ENCODE peak calls at places on chromosomes 1 and 21, in seven cellular contexts. One of them, this sample, is unnamed.

GRCh38 chr1:198794498-198794897 is 155.7 kb downstream of the PTPRC start:
- DNase-seq in GM04504: peak; percentile 24
- DNase-seq in H54: no peak
- DNase-seq in globus pallidus: no peak
- DNase-seq in ELR: peak; percentile 73
- DNase-seq in neural crest cell: no peak
- DNase-seq in Caki2: no peak
- DNase-seq in this sample: no peak

GRCh38 chr1:91098299-91098901 is 76.6 kb upstream of the ZNF644 start:
- DNase-seq in GM04504: no peak
- DNase-seq in H54: peak; percentile 22
- DNase-seq in globus pallidus: no peak
- DNase-seq in ELR: peak; percentile 82
- DNase-seq in neural crest cell: no peak
- DNase-seq in Caki2: no peak
- DNase-seq in this sample: no peak

GRCh38 chr1:43199093-43199726 is 27.1 kb downstream of the CFAP57 start:
- DNase-seq in GM04504: no peak
- DNase-seq in H54: no peak
- DNase-seq in globus pallidus: no peak
- DNase-seq in ELR: no peak
- DNase-seq in neural crest cell: no peak
- DNase-seq in Caki2: no peak
- DNase-seq in this sample: no peak

GRCh38 chr1:33586795-33587194 is 114.3 kb downstream of the ZSCAN20 start:
- DNase-seq in GM04504: no peak
- DNase-seq in H54: no peak
- DNase-seq in globus pallidus: no peak
- DNase-seq in ELR: no peak
- DNase-seq in neural crest cell: no peak
- DNase-seq in Caki2: no peak
- DNase-seq in this sample: no peak

GRCh38 chr1:38308780-38309179 is 262.2 kb upstream of the POU3F1 start:
- DNase-seq in GM04504: no peak
- DNase-seq in H54: no peak
- DNase-seq in globus pallidus: no peak
- DNase-seq in ELR: peak; percentile 15
- DNase-seq in neural crest cell: no peak
- DNase-seq in Caki2: no peak
- DNase-seq in this sample: no peak

GRCh38 chr1:8862528-8862927 is 16.0 kb downstream of the ENO1 start:
- DNase-seq in GM04504: no peak
- DNase-seq in H54: no peak
- DNase-seq in globus pallidus: no peak
- DNase-seq in ELR: peak; percentile 58
- DNase-seq in neural crest cell: peak; percentile 60
- DNase-seq in Caki2: peak; percentile 38
- DNase-seq in this sample: no peak

GRCh38 chr21:43287111-43287973 is 118.5 kb downstream of the CRYAA start:
- DNase-seq in GM04504: no peak
- DNase-seq in H54: no peak
- DNase-seq in globus pallidus: no peak
- DNase-seq in ELR: no peak
- DNase-seq in neural crest cell: no peak
- DNase-seq in Caki2: no peak
- DNase-seq in this sample: peak; percentile 36

GRCh38 chr1:32353431-32353830 is 8.9 kb downstream of the FAM229A start:
- DNase-seq in GM04504: no peak
- DNase-seq in H54: no peak
- DNase-seq in globus pallidus: no peak
- DNase-seq in ELR: no peak
- DNase-seq in neural crest cell: no peak
- DNase-seq in Caki2: no peak
- DNase-seq in this sample: no peak

GRCh38 chr1:199545780-199546179 is 481.7 kb upstream of the NR5A2 start:
- DNase-seq in GM04504: no peak
- DNase-seq in H54: no peak
- DNase-seq in globus pallidus: no peak
- DNase-seq in ELR: peak; percentile 33
- DNase-seq in neural crest cell: no peak
- DNase-seq in Caki2: peak; percentile 19
- DNase-seq in this sample: no peak

GRCh38 chr1:176462671-176463225 is at the start of gene PAPPA2:
- DNase-seq in GM04504: no peak
- DNase-seq in H54: no peak
- DNase-seq in globus pallidus: no peak
- DNase-seq in ELR: no peak
- DNase-seq in neural crest cell: no peak
- DNase-seq in Caki2: no peak
- DNase-seq in this sample: no peak

GRCh38 chr1:59674605-59675004 is 140.1 kb upstream of the HOOK1 start:
- DNase-seq in GM04504: no peak
- DNase-seq in H54: no peak
- DNase-seq in globus pallidus: peak; percentile 42
- DNase-seq in ELR: no peak
- DNase-seq in neural crest cell: no peak
- DNase-seq in Caki2: no peak
- DNase-seq in this sample: no peak

This sample was measured in CD8-positive, alpha-beta memory T cell.